ENCODE peak calls at places on chromosomes 4 and X, in nine cellular contexts. R, N, F, U, V, A, X, O and M are unnamed samples.

GRCh38 chr4:676871-677235 is 2.5 kb downstream of the MYL5 start:
- DNase-seq in R (no peak), N (no peak), F (no peak), U (no peak), V (no peak), A (no peak), X (no peak), O (no peak), M (peak; percentile 18)

GRCh38 chr4:5128569-5128968 is 77.3 kb downstream of the STK32B start:
- DNase-seq in R (no peak), N (peak; percentile 58), F (no peak), U (no peak), V (no peak), A (no peak), X (no peak), O (no peak), M (no peak)

GRCh38 chrX:125492439-125492838 is 172.8 kb downstream of the TEX13C start:
- DNase-seq in R (no peak), N (no peak), F (no peak), U (peak; percentile 12), V (no peak), A (no peak), X (no peak), O (no peak), M (no peak)

GRCh38 chr4:40669504-40669903 is 39.8 kb upstream of the RBM47 start:
- DNase-seq in R (no peak), N (no peak), F (no peak), U (no peak), V (no peak), A (no peak), X (no peak), O (no peak), M (no peak)

GRCh38 chr4:179097741-179098140 is 1655.5 kb upstream of the AGA start:
- DNase-seq in R (no peak), N (no peak), F (no peak), U (peak; percentile 6), V (no peak), A (no peak), X (no peak), O (no peak), M (no peak)

GRCh38 chrX:150253946-150254615 is 109.0 kb upstream of the MAMLD1 start:
- DNase-seq in R (no peak), N (no peak), F (no peak), U (no peak), V (peak; percentile 57), A (no peak), X (no peak), O (no peak), M (no peak)

GRCh38 chr4:84583871-84584373 is 995 bp downstream of the CDS1 start:
- DNase-seq in R (no peak), N (no peak), F (no peak), U (peak; percentile 13), V (no peak), A (no peak), X (no peak), O (no peak), M (no peak)

GRCh38 chrX:122475306-122475705 is 708.8 kb upstream of the GRIA3 start:
- DNase-seq in R (no peak), N (no peak), F (no peak), U (no peak), V (no peak), A (no peak), X (no peak), O (no peak), M (no peak)

GRCh38 chr4:168867128-168867527 is 142.9 kb downstream of the CBR4 start:
- DNase-seq in R (no peak), N (no peak), F (no peak), U (no peak), V (no peak), A (no peak), X (no peak), O (no peak), M (no peak)

GRCh38 chr4:11691236-11691635 is 262.5 kb upstream of the HS3ST1 start:
- DNase-seq in R (no peak), N (no peak), F (no peak), U (no peak), V (no peak), A (no peak), X (no peak), O (no peak), M (no peak)

GRCh38 chrX:134364711-134365110 is 95.3 kb upstream of the HPRT1 start:
- DNase-seq in R (no peak), N (no peak), F (no peak), U (no peak), V (no peak), A (no peak), X (no peak), O (no peak), M (no peak)

GRCh38 chrX:63282077-63282476 is 69.1 kb downstream of the SPIN4 start:
- DNase-seq in R (no peak), N (no peak), F (no peak), U (no peak), V (no peak), A (no peak), X (no peak), O (no peak), M (no peak)

GRCh38 chr4:83282049-83282535 is 2.5 kb downstream of the COQ2 start:
- DNase-seq in R (no peak), N (peak; percentile 30), F (no peak), U (peak; percentile 24), V (no peak), A (no peak), X (peak; percentile 53), O (no peak), M (peak; percentile 43)

GRCh38 chr4:179867300-179867878 is 2375.8 kb upstream of the TENM3 start:
- DNase-seq in R (no peak), N (no peak), F (no peak), U (peak; percentile 8), V (no peak), A (peak; percentile 32), X (peak; percentile 66), O (peak; percentile 79), M (peak; percentile 51)

GRCh38 chr4:2259541-2260267 is 2.2 kb downstream of the MXD4 start:
- DNase-seq in R (peak; percentile 68), N (peak; percentile 21), F (peak; percentile 58), U (no peak), V (no peak), A (peak; percentile 20), X (no peak), O (no peak), M (peak; percentile 7)

GRCh38 chrX:133350751-133351150 is 64.5 kb downstream of the GPC4 start:
- DNase-seq in R (peak; percentile 80), N (peak; percentile 37), F (no peak), U (no peak), V (no peak), A (peak; percentile 49), X (no peak), O (no peak), M (peak; percentile 25)

GRCh38 chr4:188220006-188220405 is 80.8 kb downstream of the TRIML1 start:
- DNase-seq in R (no peak), N (no peak), F (no peak), U (no peak), V (no peak), A (no peak), X (no peak), O (no peak), M (no peak)

GRCh38 chrX:107551546-107551945 is 76.8 kb upstream of the PRPS1 start:
- DNase-seq in R (no peak), N (peak; percentile 69), F (no peak), U (no peak), V (no peak), A (peak; percentile 71), X (no peak), O (no peak), M (no peak)

GRCh38 chrX:46788902-46789301 is 30.0 kb upstream of the SLC9A7 start:
- DNase-seq in R (no peak), N (no peak), F (no peak), U (no peak), V (no peak), A (no peak), X (no peak), O (no peak), M (no peak)

GRCh38 chr4:7423801-7424552 is 10.8 kb downstream of the PSAPL1 start:
- DNase-seq in R (peak; percentile 33), N (peak; percentile 14), F (peak; percentile 46), U (no peak), V (no peak), A (peak; percentile 10), X (no peak), O (no peak), M (no peak)

GRCh38 chr4:182143086-182143821 is 99.9 kb upstream of the TENM3 start:
- DNase-seq in R (no peak), N (no peak), F (no peak), U (no peak), V (no peak), A (no peak), X (no peak), O (no peak), M (peak; percentile 36)

GRCh38 chrX:80335062-80335830 is 85.0 kb upstream of the TENT5D start:
- DNase-seq in R (peak; percentile 66), N (peak; percentile 65), F (no peak), U (no peak), V (no peak), A (peak; percentile 51), X (no peak), O (no peak), M (peak; percentile 64)
- TF ChIP-seq EP300 in R (no peak), N (no peak), F (no peak), U (no peak), V (no peak), A (no peak), X (no peak), O (no peak), M (no peak)

DNA sequence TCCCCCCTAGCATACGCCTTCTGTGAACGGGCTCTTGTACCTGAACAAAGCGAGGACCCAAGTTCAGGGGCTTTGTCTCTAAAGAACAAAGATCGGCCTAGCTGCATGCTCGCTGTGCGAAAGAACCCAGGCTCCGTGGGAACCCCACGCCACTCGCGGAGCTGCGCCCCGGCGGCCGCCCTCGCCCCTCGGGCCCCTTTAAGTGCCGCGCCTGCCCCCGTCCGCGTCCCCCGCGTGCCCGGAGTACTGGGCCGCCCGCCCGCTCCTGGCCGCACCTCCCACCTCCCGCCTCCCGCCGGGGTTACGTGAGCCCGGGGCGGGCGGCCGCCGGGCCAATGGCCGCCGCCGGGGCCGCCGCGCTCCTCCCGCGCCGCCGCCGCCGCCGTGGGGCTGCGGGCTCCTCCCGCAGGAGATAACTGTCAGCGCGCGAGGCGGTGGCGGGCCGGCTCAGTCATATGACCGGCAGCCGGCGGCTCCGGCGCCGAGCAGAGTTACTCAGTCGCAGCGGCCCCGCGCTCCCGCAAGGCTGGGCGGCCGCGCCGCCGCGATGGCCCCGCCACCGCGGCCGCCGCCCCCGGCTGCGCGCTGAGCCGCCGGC is at the start of gene FNIP2:
- DNase-seq in R (peak; percentile 92), N (peak; percentile 86), F (peak; percentile 87), U (peak; percentile 95), V (peak; percentile 93), A (peak; percentile 86), X (peak; percentile 56), O (no peak), M (peak; percentile 86)
- TF ChIP-seq POLR2AphosphoS5 in R (peak; percentile 67), N (peak; percentile 4), F (no peak), U (peak; percentile 24), V (peak; percentile 73), A (no peak), X (peak; percentile 64), O (no peak), M (peak; percentile 80)

GRCh38 chr4:88759039-88759631 is 61.5 kb upstream of the NAP1L5 start:
- DNase-seq in R (no peak), N (no peak), F (no peak), U (no peak), V (no peak), A (no peak), X (peak; percentile 55), O (no peak), M (no peak)
- TF ChIP-seq POLR2A in R (no peak), N (no peak), F (no peak), U (no peak), V (no peak), A (no peak), X (no peak), O (no peak), M (no peak)

GRCh38 chr4:123104275-123104674 is 181.9 kb upstream of the NUDT6 start:
- DNase-seq in R (no peak), N (no peak), F (no peak), U (no peak), V (no peak), A (no peak), X (no peak), O (no peak), M (no peak)
- TF ChIP-seq EP300 in R (no peak), N (no peak), F (no peak), U (no peak), V (no peak), A (no peak), X (no peak), O (no peak), M (no peak)